ENCODE peak calls at places on chromosomes 13 and 19, in four cellular contexts. R is NCI-H1092 treated with DMSO at 0.1 percent for 48 hours, A is T1000, X is cardiac fibroblast. D is an unnamed sample.

GRCh38 chr13:79359064-79359463 is 47.0 kb downstream of the RBM26 start:
- DNase-seq in R (no peak), X (no peak), A (no peak), D (no peak)

GRCh38 chr19:55452381-55453325 is 8.8 kb downstream of the ISOC2 start:
- DNase-seq in X (peak), R (peak), A (no peak), D (peak)

GRCh38 chr13:48334534-48335127 is 31.1 kb downstream of the RB1 start:
- DNase-seq in R (no peak), A (no peak), X (peak), D (no peak)

GRCh38 chr19:48510421-48511268 is 990 bp downstream of the LMTK3 start:
- DNase-seq in A (no peak), X (peak), R (peak), D (peak)

GRCh38 chr19:955803-956746 is 28.1 kb upstream of the WDR18 start:
- DNase-seq in R (no peak), X (no peak), A (no peak), D (no peak)

GRCh38 chr19:4972509-4973230 is 3.8 kb downstream of the KDM4B start:
- DNase-seq in R (no peak), A (no peak), X (peak), D (no peak)

GRCh38 chr13:48975101-48975925 is at the start of gene FNDC3A:
- DNase-seq in A (peak), R (no peak), X (peak), D (peak)

GRCh38 chr13:40789275-40790231 is at the start of gene SLC25A15:
- DNase-seq in X (peak), R (peak), A (peak), D (peak)

GRCh38 chr13:77831870-77832269 is 86.8 kb downstream of the EDNRB start:
- DNase-seq in A (no peak), R (no peak), X (no peak), D (no peak)

GRCh38 chr19:15532779-15533521 is 24.6 kb downstream of the CYP4F22 start:
- DNase-seq in X (peak), A (no peak), R (no peak), D (no peak)

GRCh38 chr19:50384685-50385535 is 763 bp downstream of the POLD1 start:
- DNase-seq in A (no peak), R (no peak), X (peak), D (peak)

D was measured in testis.